ENCODE peak calls at places on chromosomes 11 and 22, in five cellular contexts. J is adipocyte, Q is mucosa of descending colon, K is glutamatergic neuron, F is fibroblast of lung. H is an unnamed sample.

GRCh38 chr11:47616726-47617416 is 22.7 kb upstream of the C1QTNF4 start:
- DNase-seq in J (peak; percentile 90), Q (no peak), K (peak; percentile 56), F (peak; percentile 90), H (peak; percentile 23)

GRCh38 chr11:117786099-117786870 is 10.7 kb downstream of the DSCAML1 start:
- DNase-seq in J (peak; percentile 31), Q (no peak), K (no peak), F (no peak), H (no peak)

GRCh38 chr11:129286813-129287212 is 88.8 kb upstream of the BARX2 start:
- DNase-seq in J (no peak), Q (no peak), K (no peak), F (peak; percentile 38), H (no peak)

GRCh38 chr22:30250713-30251267 is 4.2 kb upstream of the LIF start:
- DNase-seq in J (peak; percentile 70), Q (no peak), K (no peak), F (no peak), H (no peak)

GRCh38 chr11:103988595-103988969 is 47.9 kb upstream of the DDI1 start:
- DNase-seq in J (peak; percentile 35), Q (no peak), K (no peak), F (peak; percentile 51), H (no peak)

GRCh38 chr11:102604875-102605274 is 20.3 kb downstream of the MMP20 start:
- DNase-seq in J (no peak), Q (no peak), K (no peak), F (no peak), H (no peak)

GRCh38 chr11:4187055-4187988 is 92.7 kb downstream of the RRM1 start:
- DNase-seq in J (peak; percentile 96), Q (peak; percentile 92), K (peak; percentile 94), F (peak; percentile 90), H (peak; percentile 85)

GRCh38 chr11:72524711-72525110 is 90.4 kb upstream of the CLPB start:
- DNase-seq in J (peak; percentile 4), Q (no peak), K (no peak), F (no peak), H (no peak)

GRCh38 chr11:35518766-35519165 is 6.7 kb downstream of the PAMR1 start:
- DNase-seq in J (no peak), Q (no peak), K (no peak), F (peak; percentile 38), H (no peak)

GRCh38 chr11:130389315-130389935 is 39.0 kb downstream of the ADAMTS8 start:
- DNase-seq in J (no peak), Q (peak; percentile 66), K (no peak), F (peak; percentile 3), H (no peak)

GRCh38 chr11:68989936-68990606 is 9.3 kb upstream of the MRGPRD start:
- DNase-seq in J (no peak), Q (no peak), K (no peak), F (no peak), H (no peak)

GRCh38 chr11:124746621-124747243 is 5.3 kb downstream of the VSIG2 start:
- DNase-seq in J (peak; percentile 58), Q (peak; percentile 95), K (peak; percentile 50), F (peak; percentile 76), H (peak; percentile 93)

GRCh38 chr22:39567135-39567946 is 3.2 kb upstream of the CACNA1I start:
- DNase-seq in J (no peak), Q (no peak), K (no peak), F (no peak), H (peak; percentile 14)